ENCODE peak calls at places on chromosomes 11 and 22, in six cellular contexts. B is endothelial cell of umbilical vein, P is K562, O is A549, S is HepG2, X is GM12878. D is an unnamed sample.

GRCh38 chr22:45987462-45987861 is 10.5 kb upstream of the WNT7B start:
- DNase-seq in X (no peak), O (no peak), B (no peak), P (no peak), S (no peak), D (no peak)

GRCh38 chr11:1864216-1864615 is 11.3 kb downstream of the LSP1 start:
- DNase-seq in X (no peak), B (no peak), O (no peak), S (no peak), P (no peak), D (no peak)

GRCh38 chr11:40186401-40187091 is 1272.9 kb downstream of the LRRC4C start:
- DNase-seq in O (no peak), S (peak), B (no peak), X (no peak), P (no peak), D (peak)

GRCh38 chr11:36462321-36462720 is 47.8 kb downstream of the TRAF6 start:
- DNase-seq in B (no peak), P (no peak), X (no peak), O (no peak), S (no peak), D (no peak)

GRCh38 chr11:118079507-118079906 is 2.6 kb downstream of the TMPRSS4 start:
- DNase-seq in X (no peak), S (no peak), O (no peak), B (no peak), P (no peak), D (no peak)

GRCh38 chr22:42304021-42304790 is 33.8 kb upstream of the TCF20 start:
- DNase-seq in P (no peak), O (no peak), B (no peak), S (peak), X (no peak), D (no peak)

GRCh38 chr11:92642146-92642919 is 327.1 kb upstream of the MTNR1B start:
- DNase-seq in B (no peak), O (no peak), S (no peak), X (no peak), P (no peak), D (no peak)

GRCh38 chr11:27718853-27719574 is 18.8 kb upstream of the BDNF start:
- DNase-seq in S (no peak), X (no peak), P (no peak), O (peak), B (peak), D (no peak)

GRCh38 chr11:121476379-121477032 is 23.7 kb upstream of the SORL1-AS1 start:
- DNase-seq in X (no peak), B (no peak), S (peak), O (peak), P (no peak), D (no peak)

GRCh38 chr11:129854229-129854805 is 38.7 kb downstream of the TMEM45B start:
- DNase-seq in S (no peak), X (no peak), B (no peak), P (no peak), O (no peak), D (peak)

GRCh38 chr11:32421992-32422391 is 13.3 kb downstream of the WT1 start:
- DNase-seq in X (no peak), P (no peak), S (no peak), O (no peak), B (no peak), D (peak)

GRCh38 chr11:76655466-76656086 is 15.0 kb downstream of the LRRC32 start:
- DNase-seq in P (no peak), B (no peak), X (no peak), O (no peak), S (no peak), D (no peak)

GRCh38 chr11:118214210-118214914 is 10.4 kb downstream of the JAML start:
- DNase-seq in B (no peak), S (no peak), O (no peak), P (no peak), X (no peak), D (peak)

GRCh38 chr11:109877043-109877442 is 216.1 kb upstream of the ZC3H12C start:
- DNase-seq in X (no peak), P (no peak), B (no peak), S (no peak), O (no peak), D (no peak)

GRCh38 chr11:26231252-26231661 is 100.7 kb upstream of the ANO3 start:
- DNase-seq in S (no peak), P (no peak), X (no peak), O (peak), B (peak), D (no peak)

GRCh38 chr22:43862074-43862881 is at the start of gene SULT4A1:
- DNase-seq in S (no peak), X (no peak), B (no peak), O (no peak), P (peak), D (no peak)

GRCh38 chr22:39534092-39534506 is 1.6 kb upstream of the RPS19BP1 start:
- DNase-seq in X (no peak), B (no peak), O (no peak), S (peak), P (no peak), D (no peak)

GRCh38 chr11:35850191-35850590 is 93.7 kb upstream of the LDLRAD3 start:
- DNase-seq in P (no peak), S (no peak), X (no peak), B (no peak), O (no peak), D (no peak)

GRCh38 chr11:75896843-75897419 is 81.9 kb downstream of the UVRAG start:
- DNase-seq in B (peak), O (peak), S (peak), P (peak), X (no peak), D (peak)

GRCh38 chr11:36300651-36301050 is 4.6 kb downstream of the PRR5L start:
- DNase-seq in B (peak), O (no peak), X (no peak), P (no peak), S (no peak), D (no peak)

GRCh38 chr11:94449029-94449428 is 44.6 kb downstream of the MRE11 start:
- DNase-seq in P (no peak), B (no peak), X (no peak), O (no peak), S (no peak), D (no peak)

GRCh38 chr11:17385926-17386325 is 2.5 kb downstream of the KCNJ11 start:
- DNase-seq in X (no peak), O (no peak), S (no peak), P (no peak), B (no peak), D (no peak)

GRCh38 chr22:20131856-20132685 is 467 bp downstream of the ZDHHC8 start:
- DNase-seq in S (no peak), B (no peak), O (no peak), P (peak), X (no peak), D (no peak)

GRCh38 chr11:130216221-130216550 is 56.6 kb downstream of the ST14 start:
- DNase-seq in O (no peak), S (no peak), B (no peak), P (no peak), X (no peak), D (no peak)

GRCh38 chr22:19447388-19448075 is at the start of gene C22orf39:
- DNase-seq in B (peak), O (peak), P (peak), S (peak), X (peak), D (peak)

GRCh38 chr11:69670158-69670845 is 4.9 kb downstream of the LTO1 start:
- DNase-seq in P (peak), O (peak), X (no peak), B (peak), S (peak), D (peak)

GRCh38 chr22:24157783-24158170 is 23.5 kb upstream of the SUSD2 start:
- DNase-seq in B (no peak), X (no peak), S (no peak), P (no peak), O (no peak), D (no peak)

GRCh38 chr11:86182976-86183584 is 61.5 kb upstream of the EED start:
- DNase-seq in P (peak), O (peak), S (no peak), B (no peak), X (peak), D (peak)

GRCh38 chr22:17795143-17795542 is 20.9 kb upstream of the BID start:
- DNase-seq in S (no peak), X (no peak), P (no peak), B (no peak), O (no peak), D (no peak)

GRCh38 chr11:76408171-76408965 is 27.2 kb downstream of the GVQW3 start:
- DNase-seq in X (no peak), P (no peak), B (peak), S (no peak), O (no peak), D (no peak)

GRCh38 chr22:46386312-46386711 is 50.8 kb downstream of the TRMU start:
- DNase-seq in B (no peak), O (no peak), P (no peak), X (no peak), S (no peak), D (no peak)

GRCh38 chr11:125494601-125494986 is 1.5 kb downstream of the FEZ1 start:
- DNase-seq in B (no peak), S (no peak), O (no peak), P (no peak), X (no peak), D (no peak)
- TF ChIP-seq MYC in B (no peak), S (no peak), O (no peak), P (no peak), X (no peak), D (no peak)

GRCh38 chr22:30667092-30667485 is 586 bp downstream of the DUSP18 start:
- DNase-seq in X (no peak), S (peak), O (no peak), B (peak), P (no peak), D (peak)

GRCh38 chr22:30671071-30671470 is 3.4 kb upstream of the DUSP18 start:
- DNase-seq in P (no peak), B (no peak), O (no peak), S (no peak), X (no peak), D (no peak)

GRCh38 chr22:30667486-30668305 is at the start of gene DUSP18:
- DNase-seq in O (peak), B (peak), X (peak), S (peak), P (peak), D (peak)

GRCh38 chr22:30665786-30666185 is 1.9 kb downstream of the DUSP18 start:
- DNase-seq in X (no peak), S (no peak), P (no peak), B (no peak), O (no peak), D (no peak)

DNA sequence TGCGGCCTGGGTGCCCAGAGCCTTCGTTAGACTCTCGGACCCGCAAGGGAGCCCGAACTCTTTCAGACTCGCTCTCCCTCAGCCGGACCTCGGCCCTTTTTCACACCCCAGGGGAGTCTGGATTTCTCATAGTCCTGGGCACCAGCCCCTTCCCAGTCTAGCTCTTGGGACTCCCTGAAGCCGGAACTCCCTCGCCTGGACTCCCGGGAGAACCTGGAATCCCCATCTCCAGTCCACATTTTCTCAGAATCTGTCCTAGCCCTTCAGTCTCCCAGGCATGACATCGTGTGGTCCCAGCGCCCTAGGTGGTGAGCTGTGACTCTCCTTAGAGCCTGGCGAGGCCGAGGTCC is 606 bp upstream of the DUSP18 start:
- DNase-seq in O (no peak), B (no peak), S (no peak), X (no peak), P (peak), D (no peak)
- TF ChIP-seq MAX in O (no peak), B (no peak), S (no peak), X (no peak), P (no peak), D (no peak)

GRCh38 chr11:61534025-61534900 is 25.7 kb downstream of the LRRC10B start:
- DNase-seq in X (no peak), B (no peak), O (no peak), S (no peak), P (no peak), D (no peak)
- TF ChIP-seq CTCF in X (no peak), B (no peak), O (no peak), S (no peak), P (no peak), D (no peak)

GRCh38 chr11:66410191-66410590 is 10.6 kb upstream of the NPAS4 start:
- DNase-seq in S (no peak), P (no peak), B (no peak), X (no peak), O (no peak), D (no peak)

GRCh38 chr11:66408488-66409214 is 12.2 kb upstream of the NPAS4 start:
- DNase-seq in P (peak), B (peak), S (peak), X (peak), O (peak), D (peak)

GRCh38 chr11:66407651-66408050 is 13.2 kb upstream of the NPAS4 start:
- DNase-seq in O (no peak), P (peak), X (no peak), B (no peak), S (no peak), D (no peak)

GRCh38 chr11:66411323-66411722 is 9.5 kb upstream of the NPAS4 start:
- DNase-seq in O (no peak), B (no peak), X (no peak), S (no peak), P (no peak), D (no peak)

GRCh38 chr11:66409226-66409625 is 11.6 kb upstream of the NPAS4 start:
- DNase-seq in S (no peak), X (no peak), P (no peak), O (no peak), B (no peak), D (no peak)
- TF ChIP-seq MYC in S (no peak), X (no peak), P (no peak), O (no peak), B (no peak), D (no peak)

DNA sequence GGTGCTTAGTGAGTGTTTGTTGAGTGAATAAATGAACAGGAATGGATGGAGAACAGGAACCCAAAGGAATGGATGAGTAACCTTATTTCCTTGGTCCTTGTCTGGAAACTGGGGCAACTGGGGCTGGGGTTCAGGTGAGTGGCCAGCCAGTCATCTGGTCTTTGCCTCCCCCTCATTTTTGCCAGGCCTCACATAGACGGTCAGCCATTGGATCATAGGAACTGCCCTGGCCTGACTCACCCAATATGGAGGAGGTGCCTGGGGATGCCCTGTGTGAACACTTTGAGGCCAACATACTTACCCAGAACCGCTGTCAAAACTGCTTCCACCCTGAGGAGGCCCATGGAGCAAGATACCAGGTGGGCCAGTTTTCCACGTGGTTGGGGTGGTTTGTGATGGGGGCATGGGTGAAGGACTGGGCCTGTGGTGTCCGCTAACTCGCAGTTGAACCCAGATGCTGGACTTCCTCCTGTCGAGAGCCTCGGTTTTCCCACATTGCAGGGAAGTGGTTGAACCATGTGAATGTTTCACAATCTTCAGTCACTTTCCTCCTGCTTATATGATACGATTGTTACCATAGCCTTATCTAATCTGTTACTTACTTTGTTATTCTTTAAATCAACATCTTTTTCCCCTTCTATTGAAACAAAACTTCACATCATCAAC is 4.4 kb downstream of the TRIOBP start:
- DNase-seq in S (no peak), P (no peak), O (no peak), B (peak), X (no peak), D (peak)
- TF ChIP-seq MAX in S (no peak), P (no peak), O (no peak), B (no peak), X (no peak), D (peak)

GRCh38 chr11:6604081-6604626 is 580 bp downstream of the ILK start:
- DNase-seq in P (peak), B (peak), O (peak), X (no peak), S (peak), D (peak)
- TF ChIP-seq CTCF in P (peak), B (no peak), O (no peak), X (peak), S (peak), D (peak)

DNA sequence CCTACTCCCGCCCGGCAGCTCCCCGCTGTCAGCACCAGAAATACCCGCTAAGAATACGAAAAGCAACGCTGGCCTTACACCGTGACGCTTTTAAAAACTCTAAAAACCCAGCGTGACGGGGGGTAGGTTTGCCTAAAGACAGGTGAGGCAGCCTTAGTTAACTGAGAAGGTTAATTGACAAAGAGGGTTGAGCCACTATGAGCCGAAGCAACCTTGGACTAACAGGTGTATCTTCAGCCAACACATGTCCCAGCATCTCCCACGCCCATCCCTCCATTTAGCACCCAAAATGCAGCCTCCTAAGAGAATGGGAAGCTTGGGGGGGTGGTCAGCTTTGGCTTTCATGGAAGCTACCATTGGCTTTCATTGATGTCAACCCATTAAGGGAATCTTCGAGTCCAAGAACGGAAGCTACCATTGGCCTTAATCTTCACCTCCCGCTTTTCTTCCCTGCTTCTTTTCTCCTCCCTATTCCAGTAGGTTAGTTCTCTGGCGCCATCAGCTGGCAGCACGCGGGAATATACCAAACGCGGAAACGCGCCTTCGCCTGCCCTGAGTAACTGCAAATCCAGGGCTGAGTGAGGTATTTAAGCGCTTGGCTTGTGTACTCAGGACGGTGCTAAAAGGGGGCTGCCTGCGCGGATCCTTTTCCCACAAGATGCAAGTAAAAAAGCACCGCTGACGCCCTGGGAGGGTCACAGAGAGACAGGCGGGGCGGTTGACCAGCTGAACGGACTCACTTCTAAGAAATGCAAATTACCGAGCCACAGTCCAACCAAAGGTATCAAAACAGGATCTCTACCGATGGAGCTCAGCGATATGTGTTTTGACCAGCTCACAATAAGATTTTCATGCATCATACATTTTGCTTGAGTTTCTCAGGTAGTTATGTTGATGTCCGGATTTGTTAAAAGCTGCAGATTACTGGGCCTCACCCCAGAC is 38.5 kb upstream of the GLYATL1 start:
- DNase-seq in B (peak), O (peak), X (peak), S (peak), P (peak), D (peak)
- TF ChIP-seq MYC in B (no peak), O (no peak), X (no peak), S (no peak), P (no peak), D (no peak)

DNA sequence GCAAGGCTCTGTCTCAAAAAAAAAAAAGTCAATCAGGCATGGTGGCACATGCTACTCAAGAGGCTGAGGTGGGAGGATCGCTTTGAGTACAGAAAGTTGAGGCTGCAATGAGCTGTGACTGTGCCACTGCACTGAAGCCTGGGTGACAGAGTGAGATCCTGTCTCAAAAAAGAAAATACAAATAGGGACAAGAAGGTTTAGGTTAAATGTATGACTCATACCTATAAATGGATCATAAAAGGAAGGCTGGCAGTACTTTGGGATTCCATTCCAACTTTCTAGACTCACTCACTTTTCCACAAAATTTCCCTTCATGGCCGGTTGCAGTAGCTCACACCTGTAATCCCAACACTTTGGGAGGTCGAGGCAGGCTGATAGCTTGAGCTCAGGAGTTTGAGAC is 25.6 kb upstream of the OSBP start:
- DNase-seq in X (no peak), B (no peak), P (no peak), O (no peak), S (no peak), D (no peak)
- TF ChIP-seq MAX in X (no peak), B (no peak), P (no peak), O (no peak), S (no peak), D (no peak)

DNA sequence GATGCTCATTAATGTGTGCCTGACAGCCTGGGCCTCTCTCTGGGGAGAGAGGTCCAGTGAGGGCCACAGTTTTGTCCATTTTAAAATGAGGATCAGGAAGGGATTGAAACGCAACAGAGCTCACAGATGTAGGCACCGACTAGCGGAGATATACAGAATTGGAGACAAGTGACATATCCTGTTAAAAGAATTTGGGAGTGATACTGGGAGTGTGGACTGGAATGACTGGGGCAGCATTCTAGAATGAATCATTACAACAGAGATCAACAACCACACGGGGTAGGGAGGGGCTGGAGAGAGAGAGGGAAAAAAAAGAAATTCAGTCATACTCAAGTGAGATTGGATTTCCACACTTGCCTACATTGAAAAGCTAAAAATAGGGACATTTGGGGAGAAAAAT is 2.5 kb upstream of the NCAM1 start:
- DNase-seq in S (no peak), B (no peak), P (no peak), O (peak), X (no peak), D (no peak)
- TF ChIP-seq CTCF in S (no peak), B (no peak), P (no peak), O (no peak), X (no peak), D (no peak)